ENCODE peak calls at places on chromosomes 16 and 17, in five cellular contexts. One of them, this sample, is unnamed. For H3K9me3, the result is how much of the 10 kb centered on the place peaks cover.

GRCh38 chr17:44956076-44956475 is 8.5 kb upstream of the KIF18B start:
- DNase-seq in ovary: no peak
- DNase-seq in body of pancreas: no peak
- DNase-seq in stomach: no peak
- DNase-seq in IMR-90: no peak
- DNase-seq in this sample: peak

GRCh38 chr17:69575346-69575761 is 160.9 kb downstream of the MAP2K6 start:
- DNase-seq in ovary: no peak
- DNase-seq in body of pancreas: peak
- DNase-seq in stomach: no peak
- DNase-seq in IMR-90: peak
- DNase-seq in this sample: no peak

GRCh38 chr17:846901-847777 is 65.0 kb downstream of the MRM3 start:
- DNase-seq in ovary: no peak
- DNase-seq in body of pancreas: peak
- DNase-seq in stomach: no peak
- DNase-seq in IMR-90: peak
- DNase-seq in this sample: no peak

GRCh38 chr17:39064374-39064773 is 87.1 kb downstream of the PLXDC1 start:
- DNase-seq in ovary: no peak
- DNase-seq in body of pancreas: peak
- DNase-seq in stomach: no peak
- DNase-seq in IMR-90: peak
- DNase-seq in this sample: no peak

GRCh38 chr17:49580981-49581644 is 5.4 kb downstream of the NXPH3 start:
- DNase-seq in ovary: no peak
- DNase-seq in body of pancreas: no peak
- DNase-seq in stomach: no peak
- DNase-seq in IMR-90: no peak
- DNase-seq in this sample: no peak

GRCh38 chr16:51713502-51713901 is 562.4 kb upstream of the SALL1 start:
- DNase-seq in ovary: no peak
- DNase-seq in body of pancreas: no peak
- DNase-seq in stomach: no peak
- DNase-seq in IMR-90: no peak
- DNase-seq in this sample: no peak

GRCh38 chr16:89720520-89720858 is 209 bp downstream of the VPS9D1 start:
- DNase-seq in ovary: peak
- DNase-seq in body of pancreas: peak
- DNase-seq in stomach: peak
- DNase-seq in IMR-90: no peak
- DNase-seq in this sample: no peak

GRCh38 chr16:67017810-67018488 is 11.0 kb upstream of the CBFB start:
- DNase-seq in ovary: no peak
- DNase-seq in body of pancreas: peak
- DNase-seq in stomach: peak
- DNase-seq in IMR-90: peak
- DNase-seq in this sample: peak

GRCh38 chr17:61294777-61295176 is 104.9 kb upstream of the TBX2 start:
- DNase-seq in ovary: no peak
- DNase-seq in body of pancreas: no peak
- DNase-seq in stomach: no peak
- DNase-seq in IMR-90: peak
- DNase-seq in this sample: no peak

GRCh38 chr17:5530265-5530782 is 44.0 kb downstream of the MIS12 start:
- DNase-seq in ovary: no peak
- DNase-seq in body of pancreas: no peak
- DNase-seq in stomach: no peak
- DNase-seq in IMR-90: no peak
- DNase-seq in this sample: peak

GRCh38 chr17:81487487-81488275 is 24.9 kb downstream of the ACTG1 start:
- DNase-seq in ovary: peak
- DNase-seq in body of pancreas: peak
- DNase-seq in stomach: peak
- DNase-seq in IMR-90: peak
- DNase-seq in this sample: peak

GRCh38 chr17:1959871-1960569 is 65.1 kb downstream of the RTN4RL1 start:
- DNase-seq in ovary: no peak
- DNase-seq in body of pancreas: no peak
- DNase-seq in stomach: no peak
- DNase-seq in IMR-90: peak
- DNase-seq in this sample: no peak

GRCh38 chr17:8619294-8619693 is 11.2 kb downstream of the MYH10 start:
- DNase-seq in ovary: no peak
- DNase-seq in body of pancreas: no peak
- DNase-seq in stomach: no peak
- DNase-seq in IMR-90: no peak
- DNase-seq in this sample: no peak

GRCh38 chr16:66878067-66878466 is 2.2 kb upstream of the PDP2 start:
- DNase-seq in ovary: no peak
- DNase-seq in body of pancreas: peak
- DNase-seq in stomach: no peak
- DNase-seq in IMR-90: no peak
- DNase-seq in this sample: no peak

GRCh38 chr16:1157639-1158455 is 4.9 kb downstream of the CACNA1H start:
- DNase-seq in ovary: no peak
- DNase-seq in body of pancreas: no peak
- DNase-seq in stomach: no peak
- DNase-seq in IMR-90: no peak
- DNase-seq in this sample: no peak

GRCh38 chr16:81076566-81077076 is 417 bp downstream of the C16orf46 start:
- DNase-seq in ovary: peak
- DNase-seq in body of pancreas: peak
- DNase-seq in stomach: peak
- DNase-seq in IMR-90: peak
- DNase-seq in this sample: peak

GRCh38 chr16:3444032-3444388 is 530 bp downstream of the NAA60 start:
- DNase-seq in ovary: no peak
- DNase-seq in body of pancreas: no peak
- DNase-seq in stomach: peak
- DNase-seq in IMR-90: peak
- DNase-seq in this sample: no peak

GRCh38 chr17:76744747-76745146 is 6.8 kb downstream of the MFSD11 start:
- DNase-seq in ovary: no peak
- DNase-seq in body of pancreas: no peak
- DNase-seq in stomach: no peak
- DNase-seq in IMR-90: no peak
- DNase-seq in this sample: no peak

GRCh38 chr17:52048503-52048902 is 110.0 kb downstream of the CA10 start:
- DNase-seq in ovary: no peak
- DNase-seq in body of pancreas: no peak
- DNase-seq in stomach: no peak
- DNase-seq in IMR-90: no peak
- DNase-seq in this sample: no peak

GRCh38 chr16:72400257-72401078 is 228.5 kb upstream of the PMFBP1 start:
- DNase-seq in ovary: no peak
- DNase-seq in body of pancreas: peak
- DNase-seq in stomach: no peak
- DNase-seq in IMR-90: peak
- DNase-seq in this sample: no peak

GRCh38 chr17:42414782-42415409 is 8.2 kb downstream of the CAVIN1 start:
- DNase-seq in ovary: no peak
- DNase-seq in body of pancreas: no peak
- DNase-seq in stomach: no peak
- DNase-seq in IMR-90: no peak
- DNase-seq in this sample: no peak
- TF ChIP-seq POLR2A in ovary: no peak
- TF ChIP-seq POLR2A in body of pancreas: no peak
- TF ChIP-seq POLR2A in stomach: no peak
- TF ChIP-seq POLR2A in IMR-90: no peak
- TF ChIP-seq POLR2A in this sample: no peak

DNA sequence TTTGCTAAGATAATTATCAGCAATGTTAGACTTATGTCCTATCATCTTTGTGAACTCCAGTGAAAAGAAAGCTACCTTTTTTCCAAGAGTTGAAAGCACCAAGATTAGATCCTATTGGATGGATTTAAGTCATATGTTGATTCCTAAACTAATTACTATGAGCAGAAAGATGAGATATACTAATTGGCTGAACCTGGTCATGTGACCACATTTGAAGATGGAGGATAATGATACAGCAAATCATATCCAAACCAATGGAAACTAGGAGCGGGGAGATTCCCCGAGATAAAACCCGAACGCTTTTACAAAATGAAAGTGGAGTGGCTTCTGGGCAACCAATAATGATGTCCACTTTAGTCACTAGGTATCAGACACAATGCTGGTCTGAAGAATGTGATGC is 1060.2 kb upstream of the EEF2KMT start:
- DNase-seq in ovary: no peak
- DNase-seq in body of pancreas: no peak
- DNase-seq in stomach: no peak
- DNase-seq in IMR-90: no peak
- DNase-seq in this sample: no peak
- H3K4me3 ChIP-seq in ovary: no peak
- H3K4me3 ChIP-seq in body of pancreas: no peak
- H3K4me3 ChIP-seq in stomach: no peak
- H3K4me3 ChIP-seq in IMR-90: no peak
- H3K4me3 ChIP-seq in this sample: no peak

DNA sequence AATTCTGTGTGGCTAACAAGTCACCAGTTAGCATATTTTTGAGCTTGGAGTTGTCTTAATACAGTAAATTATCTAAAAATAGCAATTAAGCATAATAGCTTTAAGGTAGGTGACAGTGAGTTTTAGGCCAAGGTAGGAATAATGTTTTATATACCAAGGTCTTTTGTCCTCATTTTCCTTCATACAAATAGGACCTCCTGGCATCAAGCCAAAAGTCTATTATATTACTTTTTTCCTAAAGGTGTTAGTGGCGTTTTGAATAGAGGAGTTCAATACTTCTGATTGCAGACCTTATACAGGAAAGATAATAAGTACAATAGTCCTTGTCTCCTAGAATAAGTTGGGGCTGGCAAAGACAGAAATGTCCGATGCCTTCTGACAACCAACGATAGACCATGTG is 2277.7 kb downstream of the TP53TG3F start:
- DNase-seq in ovary: no peak
- DNase-seq in body of pancreas: no peak
- DNase-seq in stomach: no peak
- DNase-seq in IMR-90: no peak
- DNase-seq in this sample: no peak
- H3K9me3 ChIP-seq in ovary: under half
- H3K9me3 ChIP-seq in body of pancreas: under half
- H3K9me3 ChIP-seq in stomach: under half
- H3K9me3 ChIP-seq in IMR-90: under half
- H3K9me3 ChIP-seq in this sample: under half

GRCh38 chr17:28342313-28342712 is 6.8 kb downstream of the TNFAIP1 start:
- DNase-seq in ovary: no peak
- DNase-seq in body of pancreas: no peak
- DNase-seq in stomach: no peak
- DNase-seq in IMR-90: no peak
- DNase-seq in this sample: no peak

GRCh38 chr17:28345420-28346198 is 10.0 kb downstream of the TNFAIP1 start:
- DNase-seq in ovary: no peak
- DNase-seq in body of pancreas: peak
- DNase-seq in stomach: peak
- DNase-seq in IMR-90: no peak
- DNase-seq in this sample: no peak

GRCh38 chr17:28344435-28344901 is 8.9 kb downstream of the TNFAIP1 start:
- DNase-seq in ovary: no peak
- DNase-seq in body of pancreas: no peak
- DNase-seq in stomach: no peak
- DNase-seq in IMR-90: no peak
- DNase-seq in this sample: no peak

GRCh38 chr17:28343491-28343932 is 8.0 kb downstream of the TNFAIP1 start:
- DNase-seq in ovary: no peak
- DNase-seq in body of pancreas: no peak
- DNase-seq in stomach: no peak
- DNase-seq in IMR-90: no peak
- DNase-seq in this sample: no peak

GRCh38 chr17:28344011-28344410 is 8.4 kb downstream of the TNFAIP1 start:
- DNase-seq in ovary: no peak
- DNase-seq in body of pancreas: no peak
- DNase-seq in stomach: no peak
- DNase-seq in IMR-90: no peak
- DNase-seq in this sample: no peak
- TF ChIP-seq POLR2A in ovary: no peak
- TF ChIP-seq POLR2A in body of pancreas: no peak
- TF ChIP-seq POLR2A in stomach: no peak
- TF ChIP-seq POLR2A in IMR-90: no peak
- TF ChIP-seq POLR2A in this sample: no peak